ENCODE peak calls at places on chromosomes 12 and 14, in six cellular contexts. One of them, this sample, is unnamed.

GRCh38 chr12:48159976-48160525 is 2.7 kb upstream of the ASB8 start:
- DNase-seq in NCI-H146: no peak
- DNase-seq in iris pigment epithelial cell: no peak
- DNase-seq in stimulated activated CD4-positive, alpha-beta T cell treated with anti-CD3 and anti-CD28 coated beads, TNF-alpha, amount 100 ng/mL, for 1 hour: no peak
- DNase-seq in pulmonary artery endothelial cell: no peak
- DNase-seq in GM23338: no peak
- DNase-seq in this sample: no peak

GRCh38 chr12:87008785-87009184 is 752.6 kb upstream of the MGAT4C start:
- DNase-seq in NCI-H146: no peak
- DNase-seq in iris pigment epithelial cell: no peak
- DNase-seq in stimulated activated CD4-positive, alpha-beta T cell treated with anti-CD3 and anti-CD28 coated beads, TNF-alpha, amount 100 ng/mL, for 1 hour: no peak
- DNase-seq in pulmonary artery endothelial cell: no peak
- DNase-seq in GM23338: no peak
- DNase-seq in this sample: no peak

GRCh38 chr12:26791328-26791791 is 41.6 kb downstream of the ITPR2 start:
- DNase-seq in NCI-H146: no peak
- DNase-seq in iris pigment epithelial cell: peak; percentile 62
- DNase-seq in stimulated activated CD4-positive, alpha-beta T cell treated with anti-CD3 and anti-CD28 coated beads, TNF-alpha, amount 100 ng/mL, for 1 hour: no peak
- DNase-seq in pulmonary artery endothelial cell: no peak
- DNase-seq in GM23338: no peak
- DNase-seq in this sample: no peak

GRCh38 chr14:69719501-69719951 is 47.4 kb upstream of the SRSF5 start:
- DNase-seq in NCI-H146: no peak
- DNase-seq in iris pigment epithelial cell: peak; percentile 99
- DNase-seq in stimulated activated CD4-positive, alpha-beta T cell treated with anti-CD3 and anti-CD28 coated beads, TNF-alpha, amount 100 ng/mL, for 1 hour: no peak
- DNase-seq in pulmonary artery endothelial cell: peak; percentile 82
- DNase-seq in GM23338: no peak
- DNase-seq in this sample: no peak

GRCh38 chr14:93938766-93939303 is 11.7 kb downstream of the FAM181A start:
- DNase-seq in NCI-H146: no peak
- DNase-seq in iris pigment epithelial cell: no peak
- DNase-seq in stimulated activated CD4-positive, alpha-beta T cell treated with anti-CD3 and anti-CD28 coated beads, TNF-alpha, amount 100 ng/mL, for 1 hour: no peak
- DNase-seq in pulmonary artery endothelial cell: no peak
- DNase-seq in GM23338: peak; percentile 47
- DNase-seq in this sample: no peak

GRCh38 chr12:55743131-55743921 is 404 bp downstream of the GDF11 start:
- DNase-seq in NCI-H146: peak; percentile 85
- DNase-seq in iris pigment epithelial cell: peak; percentile 75
- DNase-seq in stimulated activated CD4-positive, alpha-beta T cell treated with anti-CD3 and anti-CD28 coated beads, TNF-alpha, amount 100 ng/mL, for 1 hour: peak; percentile 47
- DNase-seq in pulmonary artery endothelial cell: no peak
- DNase-seq in GM23338: peak; percentile 83
- DNase-seq in this sample: no peak

GRCh38 chr12:92955997-92956663 is 27.0 kb upstream of the EEA1 start:
- DNase-seq in NCI-H146: no peak
- DNase-seq in iris pigment epithelial cell: peak; percentile 94
- DNase-seq in stimulated activated CD4-positive, alpha-beta T cell treated with anti-CD3 and anti-CD28 coated beads, TNF-alpha, amount 100 ng/mL, for 1 hour: no peak
- DNase-seq in pulmonary artery endothelial cell: peak; percentile 45
- DNase-seq in GM23338: no peak
- DNase-seq in this sample: no peak

GRCh38 chr14:75636100-75636692 is 24.5 kb downstream of the ERG28 start:
- DNase-seq in NCI-H146: peak; percentile 7
- DNase-seq in iris pigment epithelial cell: peak; percentile 58
- DNase-seq in stimulated activated CD4-positive, alpha-beta T cell treated with anti-CD3 and anti-CD28 coated beads, TNF-alpha, amount 100 ng/mL, for 1 hour: no peak
- DNase-seq in pulmonary artery endothelial cell: no peak
- DNase-seq in GM23338: peak; percentile 27
- DNase-seq in this sample: no peak

GRCh38 chr14:38208825-38209562 is 1.3 kb downstream of the SSTR1 start:
- DNase-seq in NCI-H146: no peak
- DNase-seq in iris pigment epithelial cell: peak; percentile 73
- DNase-seq in stimulated activated CD4-positive, alpha-beta T cell treated with anti-CD3 and anti-CD28 coated beads, TNF-alpha, amount 100 ng/mL, for 1 hour: no peak
- DNase-seq in pulmonary artery endothelial cell: no peak
- DNase-seq in GM23338: peak; percentile 70
- DNase-seq in this sample: no peak

GRCh38 chr12:3489057-3489456 is 1.9 kb upstream of the PRMT8 start:
- DNase-seq in NCI-H146: no peak
- DNase-seq in iris pigment epithelial cell: peak; percentile 49
- DNase-seq in stimulated activated CD4-positive, alpha-beta T cell treated with anti-CD3 and anti-CD28 coated beads, TNF-alpha, amount 100 ng/mL, for 1 hour: no peak
- DNase-seq in pulmonary artery endothelial cell: no peak
- DNase-seq in GM23338: no peak
- DNase-seq in this sample: no peak

GRCh38 chr14:74945261-74945851 is 10.0 kb downstream of the PGF start:
- DNase-seq in NCI-H146: no peak
- DNase-seq in iris pigment epithelial cell: no peak
- DNase-seq in stimulated activated CD4-positive, alpha-beta T cell treated with anti-CD3 and anti-CD28 coated beads, TNF-alpha, amount 100 ng/mL, for 1 hour: no peak
- DNase-seq in pulmonary artery endothelial cell: no peak
- DNase-seq in GM23338: peak; percentile 92
- DNase-seq in this sample: no peak

GRCh38 chr12:62713190-62713589 is 221.8 kb downstream of the PPM1H start:
- DNase-seq in NCI-H146: no peak
- DNase-seq in iris pigment epithelial cell: no peak
- DNase-seq in stimulated activated CD4-positive, alpha-beta T cell treated with anti-CD3 and anti-CD28 coated beads, TNF-alpha, amount 100 ng/mL, for 1 hour: no peak
- DNase-seq in pulmonary artery endothelial cell: no peak
- DNase-seq in GM23338: no peak
- DNase-seq in this sample: no peak

GRCh38 chr14:24943024-24943423 is 106.9 kb downstream of the STXBP6 start:
- DNase-seq in NCI-H146: peak; percentile 52
- DNase-seq in iris pigment epithelial cell: peak; percentile 14
- DNase-seq in stimulated activated CD4-positive, alpha-beta T cell treated with anti-CD3 and anti-CD28 coated beads, TNF-alpha, amount 100 ng/mL, for 1 hour: no peak
- DNase-seq in pulmonary artery endothelial cell: no peak
- DNase-seq in GM23338: peak; percentile 91
- DNase-seq in this sample: no peak

GRCh38 chr14:94543450-94544123 is 17.7 kb upstream of the SERPINA4 start:
- DNase-seq in NCI-H146: no peak
- DNase-seq in iris pigment epithelial cell: no peak
- DNase-seq in stimulated activated CD4-positive, alpha-beta T cell treated with anti-CD3 and anti-CD28 coated beads, TNF-alpha, amount 100 ng/mL, for 1 hour: no peak
- DNase-seq in pulmonary artery endothelial cell: no peak
- DNase-seq in GM23338: peak; percentile 5
- DNase-seq in this sample: no peak

GRCh38 chr14:70934502-70935134 is 27.4 kb downstream of the PCNX1 start:
- DNase-seq in NCI-H146: no peak
- DNase-seq in iris pigment epithelial cell: peak; percentile 60
- DNase-seq in stimulated activated CD4-positive, alpha-beta T cell treated with anti-CD3 and anti-CD28 coated beads, TNF-alpha, amount 100 ng/mL, for 1 hour: no peak
- DNase-seq in pulmonary artery endothelial cell: peak; percentile 7
- DNase-seq in GM23338: no peak
- DNase-seq in this sample: no peak

GRCh38 chr14:103121846-103122577 is 1.2 kb upstream of the TNFAIP2 start:
- DNase-seq in NCI-H146: peak; percentile 76
- DNase-seq in iris pigment epithelial cell: no peak
- DNase-seq in stimulated activated CD4-positive, alpha-beta T cell treated with anti-CD3 and anti-CD28 coated beads, TNF-alpha, amount 100 ng/mL, for 1 hour: no peak
- DNase-seq in pulmonary artery endothelial cell: peak; percentile 45
- DNase-seq in GM23338: peak; percentile 74
- DNase-seq in this sample: no peak

GRCh38 chr14:104181761-104182530 is 43.6 kb downstream of the KIF26A start:
- DNase-seq in NCI-H146: no peak
- DNase-seq in iris pigment epithelial cell: no peak
- DNase-seq in stimulated activated CD4-positive, alpha-beta T cell treated with anti-CD3 and anti-CD28 coated beads, TNF-alpha, amount 100 ng/mL, for 1 hour: no peak
- DNase-seq in pulmonary artery endothelial cell: no peak
- DNase-seq in GM23338: no peak
- DNase-seq in this sample: no peak

GRCh38 chr12:130353081-130353480 is 15.4 kb downstream of the PIWIL1 start:
- DNase-seq in NCI-H146: no peak
- DNase-seq in iris pigment epithelial cell: no peak
- DNase-seq in stimulated activated CD4-positive, alpha-beta T cell treated with anti-CD3 and anti-CD28 coated beads, TNF-alpha, amount 100 ng/mL, for 1 hour: no peak
- DNase-seq in pulmonary artery endothelial cell: no peak
- DNase-seq in GM23338: no peak
- DNase-seq in this sample: no peak

GRCh38 chr12:10220398-10221077 is 7.9 kb downstream of the GABARAPL1 start:
- DNase-seq in NCI-H146: no peak
- DNase-seq in iris pigment epithelial cell: peak; percentile 94
- DNase-seq in stimulated activated CD4-positive, alpha-beta T cell treated with anti-CD3 and anti-CD28 coated beads, TNF-alpha, amount 100 ng/mL, for 1 hour: no peak
- DNase-seq in pulmonary artery endothelial cell: peak; percentile 82
- DNase-seq in GM23338: no peak
- DNase-seq in this sample: no peak

GRCh38 chr14:96384053-96384452 is 7.9 kb upstream of the AK7 start:
- DNase-seq in NCI-H146: no peak
- DNase-seq in iris pigment epithelial cell: no peak
- DNase-seq in stimulated activated CD4-positive, alpha-beta T cell treated with anti-CD3 and anti-CD28 coated beads, TNF-alpha, amount 100 ng/mL, for 1 hour: no peak
- DNase-seq in pulmonary artery endothelial cell: no peak
- DNase-seq in GM23338: no peak
- DNase-seq in this sample: no peak

GRCh38 chr14:99252940-99253868 is 18.8 kb downstream of the BCL11B start:
- DNase-seq in NCI-H146: no peak
- DNase-seq in iris pigment epithelial cell: no peak
- DNase-seq in stimulated activated CD4-positive, alpha-beta T cell treated with anti-CD3 and anti-CD28 coated beads, TNF-alpha, amount 100 ng/mL, for 1 hour: no peak
- DNase-seq in pulmonary artery endothelial cell: no peak
- DNase-seq in GM23338: no peak
- DNase-seq in this sample: no peak

GRCh38 chr14:30445852-30446251 is 113.1 kb upstream of the G2E3 start:
- DNase-seq in NCI-H146: peak; percentile 86
- DNase-seq in iris pigment epithelial cell: no peak
- DNase-seq in stimulated activated CD4-positive, alpha-beta T cell treated with anti-CD3 and anti-CD28 coated beads, TNF-alpha, amount 100 ng/mL, for 1 hour: no peak
- DNase-seq in pulmonary artery endothelial cell: no peak
- DNase-seq in GM23338: no peak
- DNase-seq in this sample: no peak

GRCh38 chr14:55867726-55868125 is 250.5 kb upstream of the PELI2 start:
- DNase-seq in NCI-H146: no peak
- DNase-seq in iris pigment epithelial cell: peak; percentile 38
- DNase-seq in stimulated activated CD4-positive, alpha-beta T cell treated with anti-CD3 and anti-CD28 coated beads, TNF-alpha, amount 100 ng/mL, for 1 hour: no peak
- DNase-seq in pulmonary artery endothelial cell: no peak
- DNase-seq in GM23338: no peak
- DNase-seq in this sample: no peak

GRCh38 chr12:108854055-108854452 is 3.3 kb downstream of the SSH1 start:
- DNase-seq in NCI-H146: peak; percentile 5
- DNase-seq in iris pigment epithelial cell: peak; percentile 95
- DNase-seq in stimulated activated CD4-positive, alpha-beta T cell treated with anti-CD3 and anti-CD28 coated beads, TNF-alpha, amount 100 ng/mL, for 1 hour: no peak
- DNase-seq in pulmonary artery endothelial cell: peak; percentile 78
- DNase-seq in GM23338: no peak
- DNase-seq in this sample: no peak

This sample was measured in brain pericyte.